ENCODE peak calls at places on chromosomes 12 and 14, in eight cellular contexts. W is AG09319; R is stomach; X is HS-5; Z is neural progenitor cell; E is cardiac muscle cell; O is naive thymus-derived CD8-positive, alpha-beta T cell; T is NCI-H774. V is an unnamed sample.

GRCh38 chr12:126554599-126554998 is 1489.4 kb downstream of the AACS start:
- DNase-seq in E (no peak), Z (no peak), X (no peak), T (no peak), O (no peak), R (no peak), W (no peak), V (no peak)

GRCh38 chr14:24817638-24818053 is 183.7 kb upstream of the GZMB start:
- DNase-seq in T (no peak), O (no peak), W (no peak), X (no peak), Z (peak), E (peak), R (no peak), V (no peak)

GRCh38 chr12:30169839-30170591 is 386.3 kb upstream of the TMTC1 start:
- DNase-seq in X (no peak), Z (peak), R (no peak), T (no peak), W (no peak), O (no peak), E (peak), V (no peak)

GRCh38 chr14:73787760-73788508 is 63.7 kb upstream of the PTGR2 start:
- DNase-seq in T (no peak), E (no peak), O (no peak), Z (peak), R (no peak), X (no peak), W (no peak), V (no peak)

GRCh38 chr14:60220084-60220483 is 28.9 kb upstream of the PPM1A start:
- DNase-seq in E (no peak), T (no peak), O (peak), X (no peak), W (no peak), Z (no peak), R (no peak), V (no peak)

GRCh38 chr14:23938823-23939222 is 14.7 kb upstream of the DHRS4 start:
- DNase-seq in E (no peak), X (no peak), R (no peak), Z (no peak), O (no peak), W (no peak), T (no peak), V (no peak)

GRCh38 chr12:57604454-57605307 is at the start of gene DTX3:
- DNase-seq in R (no peak), E (peak), O (peak), T (peak), W (no peak), X (no peak), Z (peak), V (no peak)

GRCh38 chr12:118842753-118843335 is 138.5 kb upstream of the SRRM4 start:
- DNase-seq in O (no peak), T (no peak), X (no peak), R (no peak), Z (no peak), W (no peak), E (no peak), V (no peak)

GRCh38 chr12:132322206-132323132 is 6.9 kb downstream of the GALNT9 start:
- DNase-seq in W (no peak), E (no peak), Z (no peak), T (no peak), O (no peak), R (no peak), X (no peak), V (no peak)

GRCh38 chr12:79407671-79408622 is 282.8 kb downstream of the PAWR start:
- DNase-seq in R (peak), W (peak), T (no peak), O (no peak), X (peak), E (peak), Z (peak), V (no peak)

GRCh38 chr14:105660816-105661531 is 134.6 kb downstream of the TMEM121 start:
- DNase-seq in W (no peak), X (no peak), O (no peak), E (no peak), T (no peak), R (no peak), Z (no peak), V (no peak)

GRCh38 chr12:3242199-3242863 is 165.2 kb downstream of the TSPAN9 start:
- DNase-seq in R (no peak), Z (no peak), O (no peak), X (no peak), W (no peak), T (no peak), E (no peak), V (no peak)

GRCh38 chr12:104456950-104457745 is 400 bp downstream of the CHST11 start:
- DNase-seq in T (no peak), W (peak), R (peak), E (peak), O (peak), Z (peak), X (peak), V (peak)

GRCh38 chr12:131589966-131590365 is 120.9 kb upstream of the SFSWAP start:
- DNase-seq in O (no peak), E (no peak), R (no peak), Z (no peak), T (no peak), W (no peak), X (no peak), V (no peak)

GRCh38 chr14:91186515-91187066 is 57.9 kb downstream of the GPR68 start:
- DNase-seq in E (no peak), X (no peak), R (no peak), Z (no peak), W (no peak), T (no peak), O (no peak), V (peak)

GRCh38 chr12:120669055-120669828 is 17.7 kb upstream of the MLEC start:
- DNase-seq in T (no peak), X (no peak), E (peak), O (no peak), Z (peak), R (peak), W (no peak), V (no peak)

GRCh38 chr12:113803829-113804140 is 162.3 kb downstream of the RBM19 start:
- DNase-seq in R (no peak), T (no peak), X (no peak), E (no peak), W (no peak), Z (no peak), O (no peak), V (no peak)

GRCh38 chr14:95375539-95376109 is 55.9 kb upstream of the CLMN start:
- DNase-seq in W (no peak), Z (no peak), O (no peak), T (no peak), X (no peak), E (no peak), R (no peak), V (no peak)

GRCh38 chr12:48695859-48696258 is 13.8 kb upstream of the KANSL2 start:
- DNase-seq in T (no peak), W (no peak), E (no peak), O (no peak), X (no peak), R (no peak), Z (no peak), V (no peak)

GRCh38 chr12:124419292-124420040 is 124.6 kb downstream of the RFLNA start:
- DNase-seq in T (no peak), X (no peak), E (no peak), R (no peak), Z (no peak), W (no peak), O (no peak), V (no peak)

V was measured in GM04503.